ENCODE peak calls at places on chromosomes 11 and 22, in four cellular contexts. Z, M, C and Y are unnamed samples. For H3K4me1 and H3K36me3, the result is how much of the 10 kb centered on the place peaks cover.

GRCh38 chr22:32531228-32531627 is 56.6 kb downstream of the FBXO7 start:
- DNase-seq in Z (no peak), M (no peak), C (no peak), Y (peak)

GRCh38 chr11:130816516-130816915 is 99.8 kb downstream of the SNX19 start:
- DNase-seq in Z (no peak), M (no peak), C (no peak), Y (no peak)

GRCh38 chr11:12860827-12861226 is 148.3 kb upstream of the RASSF10 start:
- DNase-seq in Z (no peak), M (no peak), C (no peak), Y (no peak)

GRCh38 chr22:24883426-24883825 is 63.1 kb downstream of the LHFPL7 start:
- DNase-seq in Z (no peak), M (no peak), C (no peak), Y (no peak)

GRCh38 chr11:123202155-123202714 is 7.2 kb upstream of the CLMP start:
- DNase-seq in Z (peak), M (no peak), C (no peak), Y (peak)

GRCh38 chr11:62245271-62245753 is 3.3 kb downstream of the SCGB1D2 start:
- DNase-seq in Z (peak), M (no peak), C (no peak), Y (no peak)

GRCh38 chr11:35289821-35290220 is 129.5 kb downstream of the SLC1A2 start:
- DNase-seq in Z (peak), M (no peak), C (no peak), Y (no peak)

GRCh38 chr11:119677840-119678239 is 51.2 kb downstream of the NECTIN1 start:
- DNase-seq in Z (no peak), M (no peak), C (no peak), Y (no peak)

GRCh38 chr11:469684-470667 is 19.9 kb downstream of the PTDSS2 start:
- DNase-seq in Z (peak), M (peak), C (no peak), Y (peak)

GRCh38 chr11:17827006-17827405 is 92.4 kb downstream of the KCNC1 start:
- DNase-seq in Z (no peak), M (no peak), C (no peak), Y (no peak)

GRCh38 chr22:49214976-49215375 is 612.7 kb downstream of the BRD1 start:
- DNase-seq in Z (no peak), M (peak), C (no peak), Y (peak)

GRCh38 chr11:63710476-63711217 is 29.3 kb downstream of the RTN3 start:
- DNase-seq in Z (peak), M (no peak), C (no peak), Y (no peak)

GRCh38 chr22:49185312-49185969 is 642.2 kb downstream of the BRD1 start:
- DNase-seq in Z (no peak), M (peak), C (no peak), Y (no peak)

GRCh38 chr11:69376155-69377028 is 82.4 kb downstream of the MYEOV start:
- DNase-seq in Z (no peak), M (no peak), C (no peak), Y (no peak)

GRCh38 chr11:126573325-126574076 is 218.0 kb downstream of the ST3GAL4 start:
- DNase-seq in Z (no peak), M (no peak), C (no peak), Y (no peak)

GRCh38 chr11:57248780-57249383 is 11.8 kb upstream of the APLNR start:
- DNase-seq in Z (peak), M (peak), C (peak), Y (peak)

GRCh38 chr22:36367479-36367878 is 20.3 kb downstream of the MYH9 start:
- DNase-seq in Z (no peak), M (no peak), C (no peak), Y (no peak)

GRCh38 chr22:20404881-20405280 is 10.9 kb downstream of the ZNF74 start:
- DNase-seq in Z (no peak), M (peak), C (no peak), Y (no peak)

GRCh38 chr11:74278103-74278502 is 33.3 kb downstream of the P4HA3 start:
- DNase-seq in Z (no peak), M (no peak), C (no peak), Y (no peak)

GRCh38 chr11:6438979-6439571 is 1.7 kb downstream of the HPX start:
- DNase-seq in Z (peak), M (no peak), C (peak), Y (no peak)

GRCh38 chr11:59174664-59175033 is 2.7 kb downstream of the DTX4 start:
- DNase-seq in Z (peak), M (no peak), C (no peak), Y (no peak)

GRCh38 chr11:70159612-70160570 is 43.2 kb upstream of the FADD start:
- DNase-seq in Z (peak), M (no peak), C (peak), Y (no peak)

GRCh38 chr11:69654001-69654659 is 13.2 kb downstream of the CCND1 start:
- DNase-seq in Z (no peak), M (peak), C (no peak), Y (peak)

GRCh38 chr11:93861808-93862207 is 11.4 kb upstream of the VSTM5 start:
- DNase-seq in Z (no peak), M (no peak), C (no peak), Y (no peak)

GRCh38 chr22:48890693-48891554 is 936.7 kb downstream of the BRD1 start:
- DNase-seq in Z (no peak), M (peak), C (no peak), Y (peak)

GRCh38 chr11:134328433-134328832 is 3.4 kb upstream of the GLB1L2 start:
- DNase-seq in Z (no peak), M (no peak), C (no peak), Y (no peak)

GRCh38 chr11:120471131-120471530 is 40.4 kb upstream of the GRIK4 start:
- DNase-seq in Z (peak), M (no peak), C (no peak), Y (no peak)

GRCh38 chr11:130606781-130607511 is 158.5 kb downstream of the ADAMTS15 start:
- DNase-seq in Z (peak), M (no peak), C (no peak), Y (peak)

GRCh38 chr11:117828641-117829368 is 4.3 kb upstream of the FXYD2 start:
- DNase-seq in Z (peak), M (peak), C (no peak), Y (peak)

GRCh38 chr22:31077681-31078080 is 3.4 kb upstream of the SMTN start:
- DNase-seq in Z (no peak), M (no peak), C (no peak), Y (no peak)

GRCh38 chr11:31827458-31828206 is 16.5 kb upstream of the PAX6 start:
- DNase-seq in Z (peak), M (no peak), C (no peak), Y (no peak)

GRCh38 chr11:35334385-35335090 is 84.8 kb downstream of the SLC1A2 start:
- DNase-seq in Z (no peak), M (no peak), C (no peak), Y (no peak)

GRCh38 chr11:44607987-44608386 is 42.5 kb downstream of the CD82 start:
- DNase-seq in Z (peak), M (no peak), C (no peak), Y (no peak)

GRCh38 chr11:101407324-101407723 is 176.5 kb downstream of the TRPC6 start:
- DNase-seq in Z (peak), M (no peak), C (no peak), Y (peak)

GRCh38 chr11:125777309-125777708 is 1.3 kb downstream of the PATE2 start:
- DNase-seq in Z (peak), M (no peak), C (no peak), Y (no peak)

GRCh38 chr22:44206696-44207095 is 26.0 kb downstream of the PARVG start:
- DNase-seq in Z (no peak), M (no peak), C (no peak), Y (peak)
- TF ChIP-seq POLR2A in Z (no peak), M (no peak), C (no peak), Y (no peak)

DNA sequence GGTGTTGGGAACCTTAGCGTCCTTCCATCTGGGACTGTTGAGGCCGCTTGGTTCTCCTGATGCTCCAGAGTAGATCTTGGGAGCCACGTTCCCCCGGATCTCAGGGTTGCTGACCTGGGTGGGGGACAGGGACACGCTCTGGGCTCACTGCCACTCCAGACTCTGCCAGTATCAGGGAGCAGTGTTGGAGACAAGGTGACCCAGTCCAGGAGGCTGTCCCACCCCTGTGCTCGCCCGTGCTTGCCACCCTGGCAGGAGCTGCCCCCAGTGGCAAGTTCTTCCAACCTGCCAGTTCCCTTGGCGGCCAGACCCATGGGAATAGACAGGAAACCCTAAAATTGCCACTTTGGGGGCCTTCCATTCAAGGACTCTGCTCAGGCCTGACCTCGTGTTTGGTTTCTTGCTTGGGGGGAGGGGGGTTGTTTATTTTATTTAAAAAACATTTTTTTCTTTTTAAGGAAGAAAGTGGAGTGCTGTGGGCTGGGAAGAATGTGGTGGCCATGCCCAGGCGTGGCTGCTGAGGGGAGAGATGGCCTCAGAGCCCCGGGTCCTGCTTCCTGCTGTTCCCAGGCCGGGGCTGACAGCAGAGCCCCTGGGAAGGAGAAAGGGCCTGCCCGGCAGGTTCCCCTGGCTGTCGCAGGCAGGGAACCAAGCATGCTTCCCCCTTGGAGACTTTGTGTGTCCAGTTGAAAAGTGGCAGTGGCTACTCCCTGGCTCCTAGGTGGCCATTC is 7.2 kb downstream of the GRK2 start:
- DNase-seq in Z (no peak), M (peak), C (no peak), Y (peak)
- H3K4me1 ChIP-seq in Z (under half), M (half or more), C (under half), Y (under half)

GRCh38 chr11:87260811-87261210 is 223.1 kb downstream of the TMEM135 start:
- DNase-seq in Z (no peak), M (no peak), C (no peak), Y (no peak)
- H3K36me3 ChIP-seq in Z (under half), M (under half), C (under half), Y (under half)

DNA sequence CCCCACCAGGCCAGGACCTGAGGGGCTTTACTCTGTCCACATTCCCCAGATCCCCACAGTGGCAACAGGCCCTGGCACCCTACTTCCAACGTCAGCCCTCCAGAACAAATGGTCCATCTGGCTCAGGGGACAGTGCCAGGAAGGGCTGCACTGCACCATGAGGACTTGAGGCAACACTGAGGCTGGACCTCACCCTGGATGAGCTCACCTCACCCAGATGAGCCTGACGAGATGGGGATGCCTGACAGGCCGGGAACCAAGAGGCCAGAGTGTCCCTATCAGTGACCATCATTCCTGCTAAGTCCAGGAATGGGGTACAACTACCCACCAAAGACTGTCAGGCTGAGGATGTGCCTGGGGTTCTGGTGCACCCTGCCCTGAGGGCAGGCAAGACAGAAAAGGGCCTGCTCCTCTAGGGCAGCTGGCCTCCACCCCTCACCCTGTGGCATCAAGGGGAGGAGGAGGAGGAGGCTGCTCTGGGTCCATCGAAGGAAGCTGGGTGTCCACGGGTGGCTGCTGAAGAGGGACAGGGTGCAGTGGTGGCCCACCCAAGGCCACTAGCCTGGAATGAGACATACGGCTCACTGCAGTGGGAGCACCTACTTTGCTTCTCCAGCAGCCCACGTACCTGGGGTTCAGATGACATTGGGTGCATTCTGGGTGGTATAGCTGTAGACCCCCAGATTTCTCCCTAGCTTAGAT is 14.6 kb downstream of the RSPH14 start:
- DNase-seq in Z (no peak), M (no peak), C (no peak), Y (no peak)
- TF ChIP-seq POLR2A in Z (no peak), M (no peak), C (no peak), Y (no peak)

GRCh38 chr11:98365185-98365584 is 655.6 kb upstream of the CNTN5 start:
- DNase-seq in Z (no peak), M (no peak), C (no peak), Y (no peak)

DNA sequence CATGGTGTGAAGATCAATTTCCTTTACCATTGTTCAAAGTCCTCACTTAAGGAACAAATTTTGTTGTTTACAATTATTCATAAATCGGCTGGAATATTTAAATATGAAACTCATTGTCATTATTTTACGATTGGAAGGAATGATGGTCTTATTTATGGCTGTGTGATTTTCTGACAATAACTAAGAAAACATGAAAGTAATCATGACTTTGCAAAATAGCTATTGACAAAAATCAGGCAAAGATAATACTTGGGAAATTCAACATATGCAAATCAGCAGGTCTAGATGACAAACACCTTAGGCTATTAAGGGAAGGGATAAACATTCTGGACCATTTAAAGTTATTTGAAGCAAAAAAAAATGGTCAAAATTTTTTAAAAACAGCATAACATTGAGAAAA is 654.8 kb upstream of the CNTN5 start:
- DNase-seq in Z (no peak), M (no peak), C (no peak), Y (no peak)
- H3K4me1 ChIP-seq in Z (under half), M (under half), C (under half), Y (under half)

GRCh38 chr11:116787436-116787785 is 412 bp downstream of the ZPR1 start:
- DNase-seq in Z (peak), M (no peak), C (no peak), Y (no peak)

GRCh38 chr11:116778556-116778955 is 5.8 kb upstream of the BUD13 start:
- DNase-seq in Z (peak), M (no peak), C (no peak), Y (no peak)

GRCh38 chr11:116786360-116786759 is 1.5 kb downstream of the ZPR1 start:
- DNase-seq in Z (no peak), M (no peak), C (no peak), Y (no peak)

GRCh38 chr11:116786966-116787365 is 857 bp downstream of the ZPR1 start:
- DNase-seq in Z (no peak), M (no peak), C (no peak), Y (no peak)

GRCh38 chr11:116782728-116783127 is 5.1 kb downstream of the ZPR1 start:
- DNase-seq in Z (peak), M (no peak), C (no peak), Y (no peak)
- H3K36me3 ChIP-seq in Z (under half), M (half or more), C (half or more), Y (under half)

DNA sequence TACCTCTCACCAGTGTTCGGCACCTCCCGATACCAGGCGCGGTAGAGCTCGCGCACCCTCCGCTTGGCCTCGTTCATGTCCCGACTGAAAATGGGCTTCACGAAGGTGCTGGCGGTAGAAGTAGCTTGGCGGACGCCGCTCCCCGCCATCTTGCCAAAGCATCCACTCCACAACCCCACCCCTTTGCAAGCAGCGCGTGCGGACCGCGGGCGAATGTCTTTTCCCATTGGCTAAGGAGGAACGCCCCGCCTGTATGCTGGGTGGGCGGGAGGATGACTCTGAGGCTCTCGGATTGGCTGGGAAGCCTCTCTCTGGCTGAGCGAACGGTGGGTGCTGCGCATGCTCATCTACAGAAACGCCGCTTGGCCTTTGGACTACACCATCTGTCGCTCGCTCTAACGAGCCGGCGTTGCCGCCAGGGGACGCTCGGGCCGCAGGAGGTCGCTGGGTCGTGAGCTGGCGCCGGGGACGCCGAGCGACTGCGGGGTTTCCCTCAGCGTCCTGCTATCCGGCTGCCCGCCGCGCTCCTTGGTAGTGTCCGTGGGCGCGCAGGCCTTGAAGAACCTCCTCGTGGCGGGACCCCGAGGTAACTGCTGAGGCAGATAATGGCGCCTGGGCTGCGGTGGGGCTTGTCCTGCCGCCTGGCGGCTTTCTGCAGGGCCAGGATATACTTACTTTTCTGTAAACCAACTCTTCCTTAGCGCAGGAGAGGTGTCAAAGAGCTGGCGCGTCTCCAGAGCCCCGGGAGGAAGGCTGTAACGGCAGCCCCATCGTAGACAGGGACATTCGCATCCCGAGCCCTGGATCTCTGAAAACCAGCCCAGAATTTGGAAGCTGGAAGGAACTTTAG is at the start of gene NDUFA6:
- DNase-seq in Z (peak), M (peak), C (peak), Y (peak)
- TF ChIP-seq POLR2A in Z (peak), M (peak), C (peak), Y (peak)

GRCh38 chr22:25953276-25953675 is 211.3 kb downstream of the MYO18B start:
- DNase-seq in Z (no peak), M (no peak), C (no peak), Y (no peak)
- H3K4me1 ChIP-seq in Z (under half), M (under half), C (under half), Y (under half)

GRCh38 chr22:23256138-23256932 is 76.0 kb downstream of the BCR start:
- DNase-seq in Z (no peak), M (no peak), C (no peak), Y (no peak)

GRCh38 chr22:23257889-23258825 is 77.8 kb downstream of the BCR start:
- DNase-seq in Z (no peak), M (no peak), C (no peak), Y (no peak)

GRCh38 chr22:23253475-23254055 is 73.3 kb downstream of the BCR start:
- DNase-seq in Z (no peak), M (no peak), C (no peak), Y (no peak)

GRCh38 chr22:23256986-23257888 is 76.9 kb downstream of the BCR start:
- DNase-seq in Z (no peak), M (no peak), C (no peak), Y (peak)

DNA sequence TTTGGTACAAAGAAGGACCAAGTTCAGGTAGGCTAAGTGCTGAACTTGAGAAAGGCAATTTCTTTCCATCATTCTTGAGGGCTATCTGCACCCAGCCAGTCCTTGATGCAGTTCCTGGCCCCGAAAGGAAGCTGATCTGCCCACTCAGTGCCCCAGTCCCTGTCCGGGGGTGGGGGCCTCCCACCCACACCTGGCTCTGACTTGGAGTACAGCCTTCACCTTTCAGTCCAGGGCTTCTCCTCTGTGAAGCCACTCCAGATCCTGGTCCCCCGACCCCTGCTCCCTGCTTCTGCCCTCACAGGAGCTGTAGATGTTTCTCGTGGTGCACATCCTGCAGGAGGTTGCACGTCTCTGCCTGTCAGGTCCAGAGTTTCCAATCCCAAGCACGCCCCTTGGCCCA is 75.2 kb downstream of the BCR start:
- DNase-seq in Z (no peak), M (no peak), C (no peak), Y (no peak)
- H3K36me3 ChIP-seq in Z (under half), M (half or more), C (under half), Y (under half)

GRCh38 chr11:72041364-72042058 is 38.8 kb downstream of the NUMA1 start:
- DNase-seq in Z (peak), M (peak), C (peak), Y (peak)

GRCh38 chr11:72038491-72038890 is 39.8 kb downstream of the IL18BP start:
- DNase-seq in Z (peak), M (no peak), C (no peak), Y (peak)

GRCh38 chr11:72039108-72039850 is 40.6 kb downstream of the IL18BP start:
- DNase-seq in Z (peak), M (no peak), C (no peak), Y (no peak)

GRCh38 chr11:72042059-72042425 is 38.3 kb downstream of the NUMA1 start:
- DNase-seq in Z (no peak), M (no peak), C (no peak), Y (no peak)

GRCh38 chr11:72040497-72041363 is 39.6 kb downstream of the NUMA1 start:
- DNase-seq in Z (peak), M (peak), C (peak), Y (peak)
- TF ChIP-seq POLR2A in Z (peak), M (peak), C (no peak), Y (peak)